ENCODE peak calls at places on chromosomes 4 and X, in six cellular contexts. C, K, T, F, H and N are unnamed samples.
A peak's percentile ranks its signal among the peaks of the same experiment; 100 is the strongest.

GRCh38 chr4:52926575-52926974 is 64.5 kb downstream of the RASL11B start:
- DNase-seq in C (no peak), K (no peak), T (no peak), F (no peak), H (no peak), N (no peak)

GRCh38 chr4:3436798-3437581 is 4.8 kb upstream of the HGFAC start:
- DNase-seq in C (no peak), K (peak; percentile 71), T (no peak), F (peak; percentile 44), H (peak; percentile 88), N (no peak)

GRCh38 chr4:153110739-153111138 is 93.5 kb upstream of the TRIM2 start:
- DNase-seq in C (no peak), K (no peak), T (no peak), F (no peak), H (no peak), N (no peak)

GRCh38 chr4:180521181-180521580 is 1722.0 kb upstream of the TENM3 start:
- DNase-seq in C (no peak), K (no peak), T (no peak), F (no peak), H (peak; percentile 13), N (no peak)

GRCh38 chr4:32525420-32525819 is 1805.3 kb downstream of the PCDH7 start:
- DNase-seq in C (no peak), K (no peak), T (no peak), F (no peak), H (no peak), N (no peak)

GRCh38 chrX:150084474-150085229 is 146.4 kb upstream of the EOLA2 start:
- DNase-seq in C (no peak), K (no peak), T (no peak), F (peak; percentile 81), H (no peak), N (no peak)

GRCh38 chrX:36087366-36087765 is 167.8 kb downstream of the CFAP47 start:
- DNase-seq in C (no peak), K (no peak), T (no peak), F (no peak), H (no peak), N (no peak)

GRCh38 chr4:1769692-1770091 is 23.4 kb upstream of the FGFR3 start:
- DNase-seq in C (no peak), K (no peak), T (no peak), F (no peak), H (no peak), N (no peak)

GRCh38 chrX:100743009-100743615 is 11.2 kb upstream of the SYTL4 start:
- DNase-seq in C (no peak), K (no peak), T (no peak), F (peak; percentile 1), H (no peak), N (no peak)

GRCh38 chrX:13029341-13029740 is 15.1 kb downstream of the FAM9C start:
- DNase-seq in C (peak; percentile 67), K (peak; percentile 44), T (no peak), F (peak; percentile 38), H (no peak), N (no peak)

GRCh38 chr4:47525154-47525819 is 40.2 kb downstream of the ATP10D start:
- DNase-seq in C (no peak), K (no peak), T (no peak), F (peak; percentile 94), H (peak; percentile 60), N (no peak)

GRCh38 chr4:151324124-151324448 is 1.3 kb downstream of the SH3D19 start:
- DNase-seq in C (no peak), K (no peak), T (no peak), F (no peak), H (no peak), N (no peak)

GRCh38 chr4:91127891-91128290 is 1000.7 kb downstream of the CCSER1 start:
- DNase-seq in C (peak; percentile 20), K (no peak), T (no peak), F (no peak), H (no peak), N (no peak)

GRCh38 chr4:47278631-47279030 is 184.9 kb downstream of the COMMD8 start:
- DNase-seq in C (no peak), K (no peak), T (no peak), F (no peak), H (no peak), N (no peak)

GRCh38 chrX:39953879-39954278 is 143.9 kb downstream of the BCOR start:
- DNase-seq in C (peak; percentile 41), K (peak; percentile 69), T (no peak), F (peak; percentile 66), H (peak; percentile 51), N (no peak)

GRCh38 chr4:126065016-126065415 is 750.3 kb downstream of the FAT4 start:
- DNase-seq in C (no peak), K (no peak), T (no peak), F (no peak), H (no peak), N (no peak)

GRCh38 chr4:131367441-131367840 is 1781.7 kb upstream of the PCDH10 start:
- DNase-seq in C (no peak), K (no peak), T (no peak), F (no peak), H (no peak), N (no peak)

GRCh38 chr4:173074501-173074946 is 94.1 kb upstream of the GALNT7 start:
- DNase-seq in C (no peak), K (peak; percentile 18), T (no peak), F (peak; percentile 95), H (peak; percentile 88), N (no peak)

GRCh38 chrX:39766882-39767281 is 330.9 kb downstream of the BCOR start:
- DNase-seq in C (peak; percentile 40), K (no peak), T (no peak), F (no peak), H (no peak), N (no peak)

GRCh38 chr4:170374770-170375169 is 285.0 kb upstream of the AADAT start:
- DNase-seq in C (no peak), K (peak; percentile 1), T (no peak), F (peak; percentile 25), H (no peak), N (no peak)

GRCh38 chrX:38805294-38806053 is 4.2 kb downstream of the MID1IP1 start:
- DNase-seq in C (peak; percentile 64), K (peak; percentile 21), T (peak; percentile 11), F (peak; percentile 82), H (peak; percentile 16), N (peak; percentile 44)

GRCh38 chr4:8666581-8666980 is 74.0 kb downstream of the CPZ start:
- DNase-seq in C (no peak), K (no peak), T (no peak), F (no peak), H (no peak), N (no peak)

GRCh38 chrX:39504850-39505259 is 592.9 kb downstream of the BCOR start:
- DNase-seq in C (no peak), K (no peak), T (no peak), F (peak; percentile 9), H (no peak), N (no peak)

GRCh38 chr4:42719257-42719656 is 62.4 kb upstream of the ATP8A1 start:
- DNase-seq in C (no peak), K (no peak), T (no peak), F (no peak), H (no peak), N (no peak)

DNA sequence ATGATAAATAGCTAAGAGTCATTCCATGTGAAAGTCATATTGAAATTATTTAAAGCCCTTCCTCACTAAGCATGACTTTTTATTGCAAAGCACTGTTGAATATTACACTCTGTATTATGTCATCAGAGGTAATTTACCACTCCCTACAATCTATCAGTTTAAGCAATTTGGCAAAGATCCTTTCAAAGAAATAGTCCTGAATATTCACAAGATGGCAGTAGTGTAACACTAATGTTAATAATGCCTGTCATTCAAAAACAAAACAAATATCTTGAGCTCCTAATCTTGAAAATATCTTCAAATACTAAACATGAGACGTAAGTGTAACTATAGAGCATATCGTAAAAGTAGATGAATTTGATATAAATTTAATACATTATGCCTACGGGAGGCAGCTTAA is 208.6 kb upstream of the TECRL start:
- DNase-seq in C (no peak), K (peak; percentile 0), T (no peak), F (no peak), H (peak; percentile 26), N (no peak)
- TF ChIP-seq CTCF in C (no peak), K (peak; percentile 29), T (peak; percentile 26), F (no peak), H (peak; percentile 35), N (no peak)

GRCh38 chr4:93157984-93158383 is 670.6 kb upstream of the ATOH1 start:
- DNase-seq in C (no peak), K (no peak), T (no peak), F (no peak), H (peak; percentile 1), N (no peak)
- TF ChIP-seq CTCF in C (no peak), K (no peak), T (peak; percentile 23), F (no peak), H (no peak), N (no peak)

GRCh38 chr4:108779958-108780357 is 17.1 kb upstream of the ETNPPL start:
- DNase-seq in C (no peak), K (no peak), T (no peak), F (no peak), H (no peak), N (no peak)

GRCh38 chr4:108772402-108772801 is 9.5 kb upstream of the ETNPPL start:
- DNase-seq in C (no peak), K (no peak), T (no peak), F (no peak), H (no peak), N (no peak)

GRCh38 chr4:108775921-108776320 is 13.1 kb upstream of the ETNPPL start:
- DNase-seq in C (no peak), K (no peak), T (no peak), F (no peak), H (no peak), N (no peak)

GRCh38 chr4:108774809-108775530 is 12.1 kb upstream of the ETNPPL start:
- DNase-seq in C (peak; percentile 73), K (no peak), T (no peak), F (no peak), H (no peak), N (no peak)
- TF ChIP-seq CTCF in C (peak; percentile 33), K (no peak), T (no peak), F (no peak), H (no peak), N (no peak)

GRCh38 chr4:4985036-4985435 is 34.2 kb downstream of the CYTL1 start:
- DNase-seq in C (no peak), K (no peak), T (no peak), F (no peak), H (no peak), N (no peak)

GRCh38 chr4:4987656-4988055 is 31.6 kb downstream of the CYTL1 start:
- DNase-seq in C (no peak), K (no peak), T (no peak), F (no peak), H (no peak), N (no peak)

GRCh38 chr4:4984186-4984585 is 35.1 kb downstream of the CYTL1 start:
- DNase-seq in C (no peak), K (no peak), T (no peak), F (no peak), H (no peak), N (no peak)

GRCh38 chr4:4986856-4987255 is 32.4 kb downstream of the CYTL1 start:
- DNase-seq in C (no peak), K (no peak), T (no peak), F (no peak), H (no peak), N (no peak)

DNA sequence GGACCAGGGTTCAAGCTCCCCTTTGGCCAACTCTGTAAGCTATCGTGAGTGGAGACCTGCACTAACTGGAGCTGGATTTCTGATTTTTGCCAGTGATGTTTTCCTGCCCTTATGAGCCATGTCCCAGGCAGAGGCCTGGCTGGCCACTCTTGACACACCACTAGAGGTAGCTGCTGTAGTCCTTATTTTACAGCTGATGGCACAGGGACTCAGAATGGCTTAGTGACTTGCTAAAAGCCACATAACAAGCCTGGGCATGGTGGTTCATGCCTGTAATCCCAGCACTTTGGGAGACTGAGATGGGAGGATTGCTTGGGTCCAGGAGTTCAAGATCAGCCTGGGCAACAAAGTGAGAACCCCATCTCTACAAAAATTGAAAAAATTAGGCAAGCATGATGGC is 33.4 kb downstream of the CYTL1 start:
- DNase-seq in C (no peak), K (no peak), T (no peak), F (no peak), H (no peak), N (no peak)
- TF ChIP-seq CTCF in C (no peak), K (peak; percentile 21), T (no peak), F (no peak), H (no peak), N (no peak)